ENCODE peak calls at places on chromosomes 4 and X, in seven cellular contexts. S is coronary artery; R is CD4-positive, alpha-beta memory T cell; X is lower lobe of right lung; A is stimulated activated CD8-positive, alpha-beta memory T cell treated with anti-CD3 and anti-CD28 coated beads, Interleukin-4, amount 100 ng/mL, for 1 hour; Q is ureter; C is amniotic stem cell. Z is an unnamed sample.

GRCh38 chr4:7158081-7158750 is 34.1 kb upstream of the SORCS2 start:
- DNase-seq in S (peak), R (no peak), X (no peak), A (no peak), Q (peak), C (no peak), Z (no peak)

GRCh38 chr4:184279496-184280082 is 61.9 kb upstream of the ENPP6 start:
- DNase-seq in S (no peak), R (no peak), X (no peak), A (no peak), Q (no peak), C (no peak), Z (no peak)

GRCh38 chrX:47690175-47690574 is 31.2 kb upstream of the UXT start:
- DNase-seq in S (no peak), R (no peak), X (no peak), A (no peak), Q (no peak), C (no peak), Z (no peak)

GRCh38 chr4:85955614-85956295 is 404.1 kb downstream of the MAPK10 start:
- DNase-seq in S (no peak), R (no peak), X (no peak), A (no peak), Q (no peak), C (no peak), Z (no peak)

GRCh38 chr4:8615921-8616787 is 23.6 kb downstream of the CPZ start:
- DNase-seq in S (no peak), R (no peak), X (no peak), A (no peak), Q (no peak), C (no peak), Z (no peak)

GRCh38 chrX:40772290-40772689 is 36.9 kb upstream of the MED14 start:
- DNase-seq in S (no peak), R (no peak), X (no peak), A (no peak), Q (no peak), C (no peak), Z (no peak)

GRCh38 chr4:56786955-56787354 is 34.5 kb downstream of the SPINK2 start:
- DNase-seq in S (no peak), R (no peak), X (peak), A (no peak), Q (no peak), C (peak), Z (no peak)

GRCh38 chr4:38857354-38858096 is 908 bp upstream of the TLR6 start:
- DNase-seq in S (peak), R (no peak), X (no peak), A (no peak), Q (no peak), C (peak), Z (no peak)

GRCh38 chrX:13428055-13428786 is 108.4 kb upstream of the ATXN3L start:
- DNase-seq in S (no peak), R (no peak), X (no peak), A (no peak), Q (no peak), C (peak), Z (no peak)

GRCh38 chr4:151361966-151362365 is 36.6 kb upstream of the SH3D19 start:
- DNase-seq in S (no peak), R (no peak), X (no peak), A (no peak), Q (no peak), C (no peak), Z (no peak)

GRCh38 chr4:150828159-150828558 is 186.9 kb downstream of the LRBA start:
- DNase-seq in S (no peak), R (peak), X (no peak), A (peak), Q (no peak), C (no peak), Z (no peak)

GRCh38 chr4:68162196-68162595 is 32.5 kb upstream of the TMPRSS11F start:
- DNase-seq in S (no peak), R (no peak), X (no peak), A (no peak), Q (no peak), C (no peak), Z (no peak)

GRCh38 chr4:76197001-76197743 is 16.5 kb downstream of the SCARB2 start:
- DNase-seq in S (no peak), R (no peak), X (no peak), A (no peak), Q (no peak), C (no peak), Z (no peak)

GRCh38 chrX:10516781-10517322 is 103.5 kb downstream of the MID1 start:
- DNase-seq in S (no peak), R (no peak), X (no peak), A (no peak), Q (no peak), C (no peak), Z (no peak)

GRCh38 chrX:10570601-10571000 is 49.8 kb downstream of the MID1 start:
- DNase-seq in S (no peak), R (no peak), X (no peak), A (no peak), Q (no peak), C (no peak), Z (no peak)

GRCh38 chrX:33336783-33337182 is 125.4 kb upstream of the DMD start:
- DNase-seq in S (no peak), R (no peak), X (no peak), A (no peak), Q (no peak), C (no peak), Z (no peak)

GRCh38 chr4:84597450-84597849 is 14.5 kb downstream of the CDS1 start:
- DNase-seq in S (no peak), R (no peak), X (no peak), A (no peak), Q (no peak), C (no peak), Z (no peak)

GRCh38 chr4:123890889-123891288 is 494.3 kb downstream of the SPRY1 start:
- DNase-seq in S (no peak), R (no peak), X (no peak), A (no peak), Q (no peak), C (no peak), Z (no peak)

GRCh38 chrX:71989768-71990167 is 79.1 kb downstream of the NHSL2 start:
- DNase-seq in S (no peak), R (no peak), X (no peak), A (no peak), Q (no peak), C (peak), Z (no peak)

GRCh38 chrX:154986826-154987575 is 35.5 kb downstream of the F8 start:
- DNase-seq in S (no peak), R (no peak), X (no peak), A (no peak), Q (no peak), C (no peak), Z (no peak)

GRCh38 chr4:176210101-176210500 is 14.7 kb upstream of the SPATA4 start:
- DNase-seq in S (no peak), R (no peak), X (no peak), A (no peak), Q (no peak), C (no peak), Z (no peak)

GRCh38 chrX:49995795-49996455 is 73.5 kb downstream of the CLCN5 start:
- DNase-seq in S (no peak), R (no peak), X (no peak), A (no peak), Q (no peak), C (no peak), Z (no peak)

GRCh38 chrX:43655961-43656494 is at the start of gene MAOA:
- DNase-seq in S (peak), R (peak), X (peak), A (no peak), Q (peak), C (no peak), Z (no peak)

GRCh38 chrX:101429934-101430333 is 21.9 kb downstream of the HNRNPH2 start:
- DNase-seq in S (no peak), R (no peak), X (no peak), A (no peak), Q (no peak), C (peak), Z (no peak)

GRCh38 chr4:128543726-128544125 is 256.1 kb upstream of the PGRMC2 start:
- DNase-seq in S (no peak), R (no peak), X (no peak), A (no peak), Q (no peak), C (no peak), Z (no peak)

GRCh38 chr4:36285784-36286480 is 4.5 kb downstream of the DTHD1 start:
- DNase-seq in S (no peak), R (peak), X (no peak), A (no peak), Q (no peak), C (no peak), Z (no peak)

GRCh38 chr4:80610845-80611244 is 275.3 kb downstream of the CFAP299 start:
- DNase-seq in S (no peak), R (no peak), X (no peak), A (no peak), Q (no peak), C (no peak), Z (no peak)

GRCh38 chr4:20192754-20193521 is 58.8 kb upstream of the SLIT2 start:
- DNase-seq in S (no peak), R (no peak), X (no peak), A (no peak), Q (no peak), C (no peak), Z (no peak)

GRCh38 chr4:138238521-138239292 is 3.4 kb downstream of the SLC7A11 start:
- DNase-seq in S (no peak), R (no peak), X (no peak), A (no peak), Q (no peak), C (no peak), Z (no peak)

GRCh38 chr4:103754844-103755243 is 35.1 kb upstream of the TACR3 start:
- DNase-seq in S (no peak), R (no peak), X (no peak), A (no peak), Q (no peak), C (no peak), Z (peak)

GRCh38 chrX:46865281-46865680 is 28.4 kb downstream of the RP2 start:
- DNase-seq in S (no peak), R (no peak), X (no peak), A (no peak), Q (no peak), C (peak), Z (no peak)

Z was measured in NCI-H1436.